ENCODE peak calls at places on chromosomes 12 and 14, in nine cellular contexts. D is GM13976, O is heart right ventricle, B is WTC11, M is stomach, T is neural progenitor cell, F is A673, V is uterus, A is GM06990. S is an unnamed sample.

GRCh38 chr12:27293463-27293862 is 39.2 kb upstream of the BMAL2 start:
- DNase-seq in D (no peak), O (no peak), B (no peak), M (peak; percentile 73), T (no peak), F (no peak), V (no peak), A (no peak), S (no peak)

GRCh38 chr12:48788852-48789775 is at the start of gene ADCY6:
- DNase-seq in D (peak; percentile 73), O (peak; percentile 86), B (peak; percentile 80), M (peak; percentile 87), T (peak; percentile 93), F (peak; percentile 35), V (peak; percentile 80), A (no peak), S (no peak)

GRCh38 chr12:132178801-132179401 is 34.6 kb downstream of the NOC4L start:
- DNase-seq in D (no peak), O (peak; percentile 10), B (peak; percentile 58), M (no peak), T (peak; percentile 31), F (peak; percentile 62), V (no peak), A (no peak), S (no peak)

GRCh38 chr14:98269533-98269932 is 1002.5 kb downstream of the BCL11B start:
- DNase-seq in D (no peak), O (no peak), B (no peak), M (no peak), T (no peak), F (no peak), V (no peak), A (no peak), S (no peak)

GRCh38 chr12:10849425-10849878 is at the start of gene PRR4:
- DNase-seq in D (no peak), O (no peak), B (no peak), M (no peak), T (no peak), F (no peak), V (no peak), A (no peak), S (no peak)

GRCh38 chr14:23910081-23910875 is 43.3 kb upstream of the DHRS4 start:
- DNase-seq in D (peak; percentile 60), O (no peak), B (peak; percentile 90), M (peak; percentile 69), T (peak; percentile 69), F (peak; percentile 74), V (no peak), A (no peak), S (no peak)

GRCh38 chr12:103748002-103748401 is 93.0 kb downstream of the NT5DC3 start:
- DNase-seq in D (no peak), O (no peak), B (no peak), M (no peak), T (no peak), F (no peak), V (no peak), A (no peak), S (no peak)

GRCh38 chr14:52117433-52117832 is 48.6 kb upstream of the NID2 start:
- DNase-seq in D (no peak), O (peak; percentile 49), B (no peak), M (no peak), T (no peak), F (no peak), V (no peak), A (no peak), S (no peak)

GRCh38 chr12:4168041-4168440 is 105.5 kb upstream of the CCND2 start:
- DNase-seq in D (no peak), O (no peak), B (no peak), M (no peak), T (peak; percentile 16), F (no peak), V (no peak), A (no peak), S (peak; percentile 44)

GRCh38 chr14:29236848-29237247 is 470.3 kb downstream of the FOXG1 start:
- DNase-seq in D (no peak), O (no peak), B (no peak), M (no peak), T (no peak), F (peak; percentile 50), V (no peak), A (no peak), S (no peak)

GRCh38 chr12:120181991-120182631 is 12.4 kb downstream of the GCN1 start:
- DNase-seq in D (no peak), O (no peak), B (no peak), M (no peak), T (no peak), F (no peak), V (no peak), A (no peak), S (no peak)

DNA sequence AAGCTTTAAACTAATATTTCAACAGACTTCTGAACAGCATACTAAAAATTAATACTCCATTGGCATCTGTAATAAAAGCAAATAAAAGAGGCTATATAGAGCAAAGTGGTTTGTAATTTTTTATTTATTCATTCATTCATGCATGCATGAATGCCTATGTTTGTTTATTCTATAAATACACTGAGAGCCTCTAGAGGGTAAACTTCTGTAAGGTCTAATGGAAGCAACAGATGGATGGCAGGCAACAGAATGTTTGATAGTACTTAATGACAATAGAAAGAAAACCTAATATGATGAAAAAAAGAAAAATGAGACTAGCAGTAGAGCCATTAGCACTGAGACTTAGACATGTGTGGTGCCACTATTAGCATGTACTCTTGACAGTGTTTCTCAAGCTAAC is 253.1 kb downstream of the CCDC91 start:
- DNase-seq in D (no peak), O (no peak), B (no peak), M (no peak), T (no peak), F (no peak), V (no peak), A (no peak), S (no peak)
- TF ChIP-seq CTCF in D (no peak), O (no peak), B (no peak), M (no peak), T (no peak), F (no peak), V (no peak), A (no peak), S (no peak)

DNA sequence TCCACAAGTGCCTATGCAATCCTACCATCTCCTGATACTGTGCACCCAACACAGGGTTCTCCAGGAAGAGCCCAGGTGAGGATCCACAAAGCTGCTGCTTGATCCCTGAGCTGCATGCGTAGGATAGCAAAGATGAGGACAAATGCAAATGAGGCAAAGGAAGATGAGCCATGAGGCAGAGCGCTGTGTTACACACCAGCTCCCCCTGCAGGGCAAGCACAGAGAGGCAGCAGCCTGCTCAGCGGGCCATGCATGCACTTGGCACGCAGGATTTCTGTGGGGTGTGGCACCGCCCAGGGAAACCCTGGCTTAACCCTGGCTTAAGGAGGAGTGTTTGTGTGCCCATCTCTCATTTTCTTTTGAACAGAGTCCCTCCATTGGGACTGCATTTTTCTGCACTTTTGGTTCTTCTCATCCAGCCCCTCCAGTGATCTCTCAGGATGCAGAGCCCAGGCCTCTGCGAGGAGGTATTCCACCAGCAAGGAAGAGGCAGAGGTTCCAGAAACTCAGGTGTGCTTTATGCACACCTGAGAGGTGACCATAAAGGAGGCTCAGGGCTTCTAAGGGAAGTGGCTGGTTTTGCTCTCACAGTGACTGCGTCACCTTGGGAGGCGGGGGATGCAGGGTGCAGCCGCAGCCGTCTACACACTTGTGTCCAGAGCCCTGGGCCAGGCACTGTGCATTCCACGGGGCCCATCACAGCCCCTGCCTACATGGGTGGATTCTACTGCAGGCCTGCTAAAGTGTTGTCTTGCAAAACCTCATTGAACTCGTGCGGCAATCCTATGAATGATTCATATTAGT is 973.3 kb upstream of the TMEM132C start:
- DNase-seq in D (no peak), O (peak; percentile 40), B (peak; percentile 27), M (peak; percentile 48), T (peak; percentile 76), F (peak; percentile 89), V (no peak), A (no peak), S (no peak)
- TF ChIP-seq CTCF in D (peak; percentile 32), O (peak; percentile 64), B (no peak), M (peak; percentile 66), T (peak; percentile 81), F (peak; percentile 97), V (no peak), A (peak; percentile 64), S (no peak)

GRCh38 chr12:21771311-21771710 is 3.2 kb downstream of the KCNJ8 start:
- DNase-seq in D (no peak), O (no peak), B (no peak), M (no peak), T (no peak), F (no peak), V (no peak), A (no peak), S (no peak)

GRCh38 chr12:21775130-21775920 is 819 bp upstream of the KCNJ8 start:
- DNase-seq in D (no peak), O (no peak), B (no peak), M (no peak), T (no peak), F (no peak), V (no peak), A (no peak), S (no peak)

GRCh38 chr12:21773799-21774198 is 707 bp downstream of the KCNJ8 start:
- DNase-seq in D (no peak), O (no peak), B (no peak), M (no peak), T (peak; percentile 15), F (no peak), V (no peak), A (no peak), S (no peak)

GRCh38 chr12:21774358-21775129 is at the start of gene KCNJ8:
- DNase-seq in D (peak; percentile 15), O (peak; percentile 90), B (peak; percentile 77), M (peak; percentile 39), T (peak; percentile 81), F (peak; percentile 26), V (peak; percentile 85), A (no peak), S (no peak)

DNA sequence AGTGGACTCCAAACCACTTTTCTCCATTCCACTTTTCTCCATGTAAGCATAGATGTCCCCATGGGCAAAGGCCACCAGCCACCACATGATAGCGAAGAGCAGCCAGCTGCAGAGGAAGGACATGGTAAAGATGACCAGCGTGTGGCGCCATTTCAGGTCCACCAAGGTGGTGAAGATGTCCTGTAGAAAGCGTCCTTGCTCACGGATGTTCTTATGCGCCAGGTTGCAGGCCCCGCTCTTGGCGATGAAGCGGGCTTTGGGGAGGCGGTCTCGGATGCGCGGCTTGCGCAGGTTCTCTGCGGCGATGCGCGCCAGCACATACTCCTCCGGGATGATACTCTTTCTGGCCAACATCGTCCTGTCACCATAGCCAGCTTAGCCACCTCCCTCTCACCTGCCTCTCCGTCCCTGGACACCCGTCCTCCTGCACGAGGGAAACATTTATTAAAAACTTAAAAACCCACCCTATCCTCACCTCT is 1.2 kb downstream of the KCNJ8 start:
- DNase-seq in D (no peak), O (peak; percentile 67), B (peak; percentile 77), M (no peak), T (peak; percentile 73), F (peak; percentile 16), V (peak; percentile 64), A (no peak), S (no peak)
- TF ChIP-seq CTCF in D (no peak), O (peak; percentile 45), B (peak; percentile 10), M (no peak), T (peak; percentile 59), F (peak; percentile 52), V (peak; percentile 32), A (peak; percentile 5), S (no peak)

DNA sequence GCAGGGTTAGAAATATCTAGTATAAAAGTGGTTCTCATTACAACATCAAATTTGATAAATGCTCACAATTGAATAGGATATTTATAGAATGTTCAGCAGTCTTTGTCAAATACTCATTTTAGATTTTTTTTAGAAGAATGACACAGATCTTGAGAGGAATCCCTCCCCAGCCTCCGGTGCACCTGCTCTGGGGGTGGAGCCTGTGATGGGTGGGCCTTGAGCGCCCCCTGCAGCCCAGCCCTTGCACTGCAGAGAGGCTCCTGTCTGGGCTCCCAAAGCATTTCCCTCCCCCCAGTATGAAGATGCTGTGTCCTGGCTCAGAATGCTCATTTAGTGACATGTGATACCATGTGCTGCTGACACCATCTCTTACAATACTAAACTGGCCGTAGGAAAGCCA is 792.3 kb downstream of the TMEM121 start:
- DNase-seq in D (peak; percentile 68), O (no peak), B (no peak), M (no peak), T (no peak), F (peak; percentile 15), V (no peak), A (peak; percentile 34), S (peak; percentile 29)
- TF ChIP-seq CTCF in D (peak; percentile 67), O (no peak), B (no peak), M (no peak), T (no peak), F (peak; percentile 69), V (no peak), A (peak; percentile 96), S (no peak)